ENCODE peak calls at places on chromosomes 1 and 21, in seven cellular contexts. N, U, H, E, K, Q and G are unnamed samples.

GRCh38 chr1:177351361-177352108 is 180.8 kb downstream of the BRINP2 start:
- DNase-seq in N (no peak), H (no peak), U (no peak), Q (no peak), E (no peak), K (no peak), G (no peak)

GRCh38 chr1:160781914-160782689 is 13.9 kb upstream of the LY9 start:
- DNase-seq in E (no peak), K (no peak), N (no peak), U (no peak), H (no peak), Q (no peak), G (no peak)

GRCh38 chr1:82377201-82377884 is 576.6 kb downstream of the ADGRL2 start:
- DNase-seq in U (no peak), E (no peak), K (no peak), Q (no peak), H (no peak), N (no peak), G (no peak)

GRCh38 chr1:161185282-161185682 is 8.0 kb upstream of the B4GALT3 start:
- DNase-seq in H (no peak), E (peak), U (peak), Q (no peak), K (no peak), N (no peak), G (no peak)

GRCh38 chr1:64948905-64949833 is 17.2 kb downstream of the JAK1 start:
- DNase-seq in E (peak), U (no peak), K (no peak), N (no peak), H (no peak), Q (no peak), G (no peak)

GRCh38 chr1:87963566-87963965 is 634.9 kb downstream of the LMO4 start:
- DNase-seq in N (no peak), U (no peak), H (no peak), K (no peak), E (no peak), Q (no peak), G (no peak)

GRCh38 chr1:210185063-210185462 is 47.5 kb upstream of the SERTAD4 start:
- DNase-seq in E (no peak), U (no peak), N (no peak), H (no peak), K (no peak), Q (no peak), G (no peak)

GRCh38 chr21:37060296-37060695 is 12.6 kb downstream of the PIGP start:
- DNase-seq in N (peak), K (peak), U (peak), Q (peak), E (no peak), H (no peak), G (peak)

GRCh38 chr1:214455971-214456867 is 95.2 kb downstream of the PTPN14 start:
- DNase-seq in U (no peak), N (no peak), H (no peak), Q (no peak), K (no peak), E (no peak), G (no peak)

GRCh38 chr1:111725192-111725591 is 14.0 kb downstream of the INKA2 start:
- DNase-seq in H (no peak), U (no peak), E (no peak), Q (no peak), N (no peak), K (no peak), G (no peak)

GRCh38 chr1:227317541-227318002 is 720 bp downstream of the CDC42BPA start:
- DNase-seq in Q (peak), U (peak), K (no peak), H (peak), E (no peak), N (peak), G (peak)

GRCh38 chr1:156768610-156769295 is 1.4 kb downstream of the PRCC start:
- DNase-seq in U (no peak), H (no peak), K (no peak), E (no peak), Q (no peak), N (no peak), G (no peak)

GRCh38 chr1:153488731-153489130 is 28.3 kb upstream of the S100A7 start:
- DNase-seq in U (no peak), Q (no peak), E (no peak), H (no peak), N (no peak), K (no peak), G (no peak)

GRCh38 chr1:1278620-1279019 is 1.6 kb upstream of the SCNN1D start:
- DNase-seq in N (no peak), Q (no peak), K (no peak), H (no peak), E (no peak), U (no peak), G (no peak)

GRCh38 chr1:201619513-201619912 is 80.6 kb downstream of the NAV1 start:
- DNase-seq in E (no peak), K (no peak), U (no peak), H (no peak), Q (no peak), N (no peak), G (no peak)

GRCh38 chr1:116721608-116722007 is 32.6 kb upstream of the CD2 start:
- DNase-seq in N (no peak), K (no peak), H (no peak), Q (no peak), U (no peak), E (no peak), G (no peak)

GRCh38 chr1:207876129-207876528 is 34.8 kb downstream of the CD34 start:
- DNase-seq in N (no peak), E (no peak), K (no peak), H (no peak), Q (no peak), U (no peak), G (no peak)

GRCh38 chr1:31575373-31576140 is 758 bp upstream of the TINAGL1 start:
- DNase-seq in H (no peak), N (no peak), E (no peak), Q (peak), K (no peak), U (no peak), G (no peak)

GRCh38 chr1:202596638-202597037 is 113.6 kb downstream of the SYT2 start:
- DNase-seq in H (no peak), K (no peak), Q (no peak), E (no peak), U (no peak), N (no peak), G (no peak)

GRCh38 chr1:226108935-226109828 is 46.7 kb downstream of the H3-3A start:
- DNase-seq in Q (no peak), E (no peak), K (no peak), H (no peak), N (no peak), U (no peak), G (no peak)

GRCh38 chr1:219385786-219386427 is 212.2 kb downstream of the LYPLAL1 start:
- DNase-seq in Q (peak), U (peak), H (no peak), N (peak), K (peak), E (peak), G (peak)

GRCh38 chr1:88327391-88328267 is 356.4 kb upstream of the PKN2 start:
- DNase-seq in E (no peak), N (no peak), K (peak), Q (peak), H (no peak), U (no peak), G (peak)

GRCh38 chr21:28742527-28742926 is 250.2 kb downstream of the LTN1 start:
- DNase-seq in Q (no peak), K (no peak), H (no peak), N (no peak), U (peak), E (no peak), G (no peak)

GRCh38 chr1:47618830-47619229 is 181.0 kb downstream of the FOXD2 start:
- DNase-seq in H (no peak), E (no peak), K (no peak), Q (no peak), N (no peak), U (no peak), G (no peak)

GRCh38 chr1:163054056-163054706 is 15.0 kb upstream of the RGS4 start:
- DNase-seq in U (no peak), E (no peak), N (no peak), H (no peak), K (no peak), Q (no peak), G (no peak)

GRCh38 chr1:203537806-203538464 is 44.0 kb downstream of the OPTC start:
- DNase-seq in N (no peak), K (no peak), U (no peak), E (no peak), H (no peak), Q (no peak), G (peak)

GRCh38 chr1:55141295-55141893 is 73.8 kb downstream of the USP24 start:
- DNase-seq in N (no peak), Q (no peak), H (no peak), U (no peak), E (no peak), K (no peak), G (no peak)

GRCh38 chr1:237553078-237553477 is 337.6 kb downstream of the ZP4 start:
- DNase-seq in K (no peak), U (no peak), N (no peak), Q (no peak), E (no peak), H (no peak), G (no peak)

GRCh38 chr1:213273546-213273945 is 222.5 kb downstream of the RPS6KC1 start:
- DNase-seq in H (no peak), U (no peak), N (no peak), E (no peak), K (no peak), Q (no peak), G (no peak)

GRCh38 chr21:44734026-44734745 is 22.8 kb upstream of the TSPEAR start:
- DNase-seq in Q (no peak), H (no peak), N (no peak), K (no peak), U (no peak), E (no peak), G (no peak)

GRCh38 chr1:165717918-165718515 is 19.7 kb upstream of the ALDH9A1 start:
- DNase-seq in K (no peak), H (no peak), E (peak), N (peak), Q (peak), U (peak), G (peak)

GRCh38 chr1:12150456-12151200 is 16.2 kb upstream of the TNFRSF1B start:
- DNase-seq in U (no peak), E (peak), N (no peak), K (no peak), H (no peak), Q (no peak), G (no peak)

GRCh38 chr21:29196021-29196663 is 65.7 kb downstream of the MAP3K7CL start:
- DNase-seq in H (no peak), U (no peak), E (peak), N (no peak), K (peak), Q (peak), G (peak)

GRCh38 chr21:18801468-18801867 is 397.9 kb upstream of the TMPRSS15 start:
- DNase-seq in Q (no peak), N (no peak), H (no peak), U (no peak), K (no peak), E (no peak), G (peak)

GRCh38 chr1:17090844-17091243 is 28.4 kb downstream of the PADI2 start:
- DNase-seq in E (no peak), N (no peak), Q (no peak), H (no peak), U (no peak), K (no peak), G (no peak)

GRCh38 chr1:232904566-232904965 is 45.8 kb upstream of the NTPCR start:
- DNase-seq in E (peak), U (no peak), Q (no peak), H (no peak), K (no peak), N (no peak), G (peak)

GRCh38 chr1:101022294-101022693 is 3.3 kb downstream of the DPH5 start:
- DNase-seq in U (no peak), E (no peak), N (no peak), K (no peak), Q (no peak), H (no peak), G (no peak)

GRCh38 chr1:15836772-15837669 is 10.5 kb upstream of the SPEN start:
- DNase-seq in N (no peak), U (no peak), K (no peak), H (no peak), E (no peak), Q (no peak), G (no peak)

GRCh38 chr1:67897270-67897949 is 64.1 kb upstream of the GNG12 start:
- DNase-seq in U (no peak), N (no peak), E (no peak), K (no peak), Q (no peak), H (no peak), G (no peak)

GRCh38 chr21:35925497-35925896 is 134.8 kb downstream of the SETD4 start:
- DNase-seq in E (no peak), N (no peak), K (no peak), H (no peak), Q (no peak), U (no peak), G (no peak)